ENCODE peak calls at places on chromosomes 4 and X, in seven cellular contexts. K is prostate gland, R is LoVo, C is lung microvascular endothelial cell, V is NCI-H2171 treated with DMSO at 0.1 percent for 48 hours, T is fibroblast of mammary gland, S is iris pigment epithelial cell. Q is an unnamed sample.

GRCh38 chr4:152957437-152958185 is 21.5 kb downstream of the FHDC1 start:
- DNase-seq in C (peak), V (no peak), T (no peak), K (no peak), S (no peak), R (peak), Q (peak)

GRCh38 chr4:156686120-156686519 is 285.5 kb downstream of the PDGFC start:
- DNase-seq in V (peak), R (no peak), T (peak), K (no peak), S (peak), C (peak), Q (no peak)

GRCh38 chr4:106222548-106222947 is 93.5 kb downstream of the TBCK start:
- DNase-seq in T (no peak), C (no peak), R (no peak), V (no peak), K (no peak), S (no peak), Q (no peak)

GRCh38 chr4:52657630-52658501 is 1.2 kb downstream of the USP46 start:
- DNase-seq in S (peak), C (no peak), T (peak), V (peak), K (peak), R (no peak), Q (no peak)

GRCh38 chrX:79270401-79270800 is 96.7 kb downstream of the ITM2A start:
- DNase-seq in T (peak), S (no peak), R (no peak), V (no peak), K (no peak), C (peak), Q (no peak)

GRCh38 chr4:122536001-122536400 is 79.5 kb upstream of the IL2 start:
- DNase-seq in C (no peak), T (no peak), R (no peak), V (no peak), K (no peak), S (peak), Q (no peak)

GRCh38 chr4:91198951-91199350 is 1071.8 kb downstream of the CCSER1 start:
- DNase-seq in K (no peak), T (no peak), V (no peak), S (peak), C (no peak), R (peak), Q (no peak)

GRCh38 chrX:107669885-107670628 is 41.7 kb downstream of the PRPS1 start:
- DNase-seq in S (no peak), C (no peak), V (no peak), R (no peak), T (no peak), K (no peak), Q (no peak)

GRCh38 chr4:104826171-104826570 is 320.5 kb upstream of the TET2 start:
- DNase-seq in K (no peak), V (no peak), R (no peak), T (no peak), C (no peak), S (no peak), Q (no peak)

GRCh38 chrX:107537815-107538214 is 88.4 kb downstream of the FRMPD3 start:
- DNase-seq in R (no peak), C (peak), T (peak), S (peak), K (no peak), V (no peak), Q (no peak)

GRCh38 chr4:77052352-77052751 is 23.4 kb downstream of the CCNI start:
- DNase-seq in T (peak), S (peak), R (no peak), K (no peak), C (peak), V (peak), Q (peak)

GRCh38 chr4:139589619-139590018 is 33.6 kb upstream of the SETD7 start:
- DNase-seq in S (no peak), R (no peak), V (no peak), K (no peak), C (no peak), T (peak), Q (no peak)

GRCh38 chr4:2699534-2699933 is 56.6 kb downstream of the TNIP2 start:
- DNase-seq in S (no peak), T (no peak), V (no peak), C (no peak), R (no peak), K (no peak), Q (no peak)

GRCh38 chr4:76306882-76307669 is 543 bp downstream of the STBD1 start:
- DNase-seq in C (peak), S (peak), K (peak), R (peak), T (peak), V (no peak), Q (no peak)

GRCh38 chrX:153582896-153583295 is 16.0 kb downstream of the CCNQ start:
- DNase-seq in K (peak), S (peak), T (no peak), R (no peak), V (peak), C (peak), Q (no peak)

GRCh38 chrX:134374294-134374693 is 85.7 kb upstream of the HPRT1 start:
- DNase-seq in R (no peak), T (peak), C (peak), K (no peak), S (no peak), V (peak), Q (no peak)

GRCh38 chr4:173834151-173834550 is 304.1 kb upstream of the HAND2 start:
- DNase-seq in S (peak), V (no peak), T (peak), K (no peak), R (no peak), C (no peak), Q (no peak)

GRCh38 chr4:147516133-147516532 is 35.2 kb downstream of the EDNRA start:
- DNase-seq in R (no peak), C (no peak), T (no peak), S (no peak), V (no peak), K (no peak), Q (no peak)